ENCODE peak calls at places on chromosomes 5 and 9, in four cellular contexts. Y, J, H and K are unnamed samples. For H3K4me1, the result is how much of the 10 kb centered on the place peaks cover.

GRCh38 chr5:146586752-146587151 is 70.8 kb upstream of the GPR151 start:
- DNase-seq in Y (no peak), J (no peak), H (no peak), K (no peak)

GRCh38 chr5:75640395-75640794 is 29.1 kb downstream of the ANKDD1B start:
- DNase-seq in Y (no peak), J (no peak), H (no peak), K (no peak)

GRCh38 chr5:139294372-139295165 is 1.0 kb downstream of the MATR3 start:
- DNase-seq in Y (peak), J (no peak), H (no peak), K (peak)

GRCh38 chr9:107523539-107523938 is 34.0 kb upstream of the KLF4 start:
- DNase-seq in Y (no peak), J (no peak), H (no peak), K (no peak)

GRCh38 chr9:111866976-111867375 is 29.6 kb upstream of the UGCG start:
- DNase-seq in Y (no peak), J (no peak), H (no peak), K (no peak)

GRCh38 chr5:170296935-170297588 is 515 bp downstream of the LCP2 start:
- DNase-seq in Y (no peak), J (no peak), H (no peak), K (no peak)

GRCh38 chr9:32378496-32378895 is 5.9 kb upstream of the ACO1 start:
- DNase-seq in Y (peak), J (peak), H (no peak), K (no peak)

GRCh38 chr5:158727771-158728311 is 371.9 kb downstream of the EBF1 start:
- DNase-seq in Y (no peak), J (no peak), H (no peak), K (no peak)

GRCh38 chr9:97307091-97307490 is 368 bp upstream of the CCDC180 start:
- DNase-seq in Y (peak), J (no peak), H (peak), K (peak)

GRCh38 chr5:170782438-170782837 is 1.1 kb upstream of the GABRP start:
- DNase-seq in Y (peak), J (no peak), H (no peak), K (no peak)

GRCh38 chr9:81318571-81318970 is 370.8 kb downstream of the TLE1 start:
- DNase-seq in Y (no peak), J (no peak), H (no peak), K (no peak)

GRCh38 chr5:132227485-132228240 is at the start of gene P4HA2:
- DNase-seq in Y (peak), J (no peak), H (peak), K (peak)

GRCh38 chr5:61766141-61766540 is 434.1 kb downstream of the ZSWIM6 start:
- DNase-seq in Y (no peak), J (no peak), H (no peak), K (no peak)

GRCh38 chr5:150651924-150652688 is 8.9 kb upstream of the MYOZ3 start:
- DNase-seq in Y (no peak), J (no peak), H (no peak), K (no peak)

GRCh38 chr5:14186132-14186830 is 43.1 kb downstream of the TRIO start:
- DNase-seq in Y (no peak), J (no peak), H (no peak), K (no peak)

GRCh38 chr5:14739961-14740360 is 75.4 kb downstream of the OTULIN start:
- DNase-seq in Y (no peak), J (no peak), H (no peak), K (no peak)

GRCh38 chr5:27083763-27084420 is 45.5 kb upstream of the CDH9 start:
- DNase-seq in Y (no peak), J (no peak), H (no peak), K (no peak)

GRCh38 chr9:137370865-137371520 is 52.0 kb downstream of the EXD3 start:
- DNase-seq in Y (no peak), J (no peak), H (no peak), K (no peak)

GRCh38 chr9:33167949-33168535 is 906 bp upstream of the B4GALT1 start:
- DNase-seq in Y (peak), J (no peak), H (peak), K (no peak)

GRCh38 chr5:119578937-119579336 is 50.4 kb upstream of the FAM170A start:
- DNase-seq in Y (peak), J (no peak), H (no peak), K (no peak)

GRCh38 chr9:93301291-93301811 is 117.4 kb downstream of the WNK2 start:
- DNase-seq in Y (no peak), J (no peak), H (no peak), K (peak)

GRCh38 chr9:134774991-134775540 is 105.5 kb upstream of the FCN2 start:
- DNase-seq in Y (no peak), J (no peak), H (no peak), K (no peak)

GRCh38 chr5:58629190-58630159 is 46.6 kb downstream of the RAB3C start:
- DNase-seq in Y (no peak), J (no peak), H (no peak), K (no peak)

GRCh38 chr9:112665347-112665746 is 52.6 kb downstream of the INIP start:
- DNase-seq in Y (no peak), J (no peak), H (no peak), K (no peak)

GRCh38 chr9:108012405-108012804 is 522.8 kb upstream of the KLF4 start:
- DNase-seq in Y (no peak), J (no peak), H (no peak), K (no peak)

GRCh38 chr5:111749303-111750026 is 7.5 kb downstream of the NREP start:
- DNase-seq in Y (no peak), J (no peak), H (no peak), K (no peak)
- H3K4me1 ChIP-seq in Y (under half), J (under half), H (under half), K (under half)

DNA sequence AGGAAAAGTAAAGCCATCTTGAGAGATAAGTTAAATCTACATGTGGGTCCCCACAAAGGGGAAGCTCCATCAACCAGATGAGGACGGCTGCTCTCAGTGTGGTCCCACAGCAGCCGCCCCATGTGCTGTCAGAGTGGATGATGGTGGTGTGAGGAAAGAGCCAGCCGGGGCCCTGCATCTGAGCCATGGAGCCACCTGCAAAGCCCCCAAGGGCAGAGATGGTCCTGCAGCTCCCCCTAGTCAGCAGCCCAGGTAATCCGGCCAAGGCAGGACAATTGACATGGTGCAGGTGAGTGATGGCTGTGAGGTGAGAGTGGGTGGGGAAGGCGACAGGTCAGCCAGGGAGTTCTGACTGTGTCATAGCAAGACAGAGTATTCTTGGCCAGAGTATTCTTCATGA is 458.8 kb downstream of the ICE1 start:
- DNase-seq in Y (peak), J (no peak), H (no peak), K (no peak)
- TF ChIP-seq CTCF in Y (no peak), J (peak), H (no peak), K (no peak)

DNA sequence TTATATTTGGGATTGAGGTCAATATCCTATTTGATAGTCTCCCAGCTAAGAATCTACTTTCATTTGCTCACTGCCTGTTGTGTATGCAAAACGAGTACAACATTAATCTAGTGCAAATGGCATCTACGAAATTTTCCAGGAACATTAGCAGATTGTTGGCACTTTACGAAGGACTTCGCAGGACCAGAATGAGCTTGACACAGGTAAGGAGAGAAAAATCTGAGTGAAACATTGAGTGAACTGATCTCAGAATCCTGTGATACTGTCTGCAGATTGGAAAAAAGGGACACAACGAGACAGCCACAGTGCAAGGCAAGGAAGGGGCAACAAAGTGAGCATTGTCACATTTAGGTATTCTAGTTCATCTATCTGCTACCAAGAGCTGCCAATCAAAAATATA is 350.5 kb downstream of the ZNF608 start:
- DNase-seq in Y (no peak), J (no peak), H (no peak), K (no peak)
- H3K27ac ChIP-seq in Y (no peak), J (no peak), H (no peak), K (no peak)

GRCh38 chr9:109098960-109099308 is 20.8 kb downstream of the TMEM245 start:
- DNase-seq in Y (peak), J (no peak), H (no peak), K (no peak)
- H3K4me1 ChIP-seq in Y (under half), J (under half), H (half or more), K (half or more)